ENCODE peak calls at places on chromosomes 2 and 18, in five cellular contexts. J, Q, V, H and Z are unnamed samples.

GRCh38 chr2:1641498-1641897 is 102.8 kb downstream of the PXDN start:
- DNase-seq in J (no peak), Q (no peak), V (no peak), H (peak), Z (peak)

GRCh38 chr2:96526101-96526591 is 10.4 kb upstream of the ARID5A start:
- DNase-seq in J (no peak), Q (no peak), V (no peak), H (no peak), Z (no peak)

GRCh38 chr2:99188357-99188756 is 7.4 kb downstream of the MRPL30 start:
- DNase-seq in J (no peak), Q (no peak), V (no peak), H (no peak), Z (no peak)

GRCh38 chr2:16051046-16051489 is 110.7 kb downstream of the MYCN start:
- DNase-seq in J (no peak), Q (peak), V (no peak), H (no peak), Z (peak)

GRCh38 chr2:99571609-99572344 is 82.0 kb upstream of the REV1 start:
- DNase-seq in J (no peak), Q (peak), V (no peak), H (no peak), Z (no peak)

GRCh38 chr2:168490015-168490874 is 34.2 kb downstream of the CERS6 start:
- DNase-seq in J (peak), Q (peak), V (no peak), H (peak), Z (peak)

GRCh38 chr18:54558609-54559585 is 32.1 kb upstream of the DYNAP start:
- DNase-seq in J (no peak), Q (no peak), V (no peak), H (peak), Z (no peak)

GRCh38 chr2:151638188-151638933 is 95.9 kb downstream of the NEB start:
- DNase-seq in J (no peak), Q (peak), V (no peak), H (peak), Z (peak)

GRCh38 chr2:130810490-130810889 is 26.2 kb upstream of the ARHGEF4 start:
- DNase-seq in J (no peak), Q (no peak), V (no peak), H (no peak), Z (no peak)

GRCh38 chr2:187575081-187576067 is 21.1 kb upstream of the TFPI start:
- DNase-seq in J (no peak), Q (no peak), V (no peak), H (peak), Z (no peak)

GRCh38 chr2:75882530-75882929 is 171.8 kb upstream of the GCFC2 start:
- DNase-seq in J (no peak), Q (no peak), V (no peak), H (no peak), Z (no peak)

GRCh38 chr2:120999374-121000097 is 263.9 kb downstream of the GLI2 start:
- DNase-seq in J (no peak), Q (no peak), V (no peak), H (no peak), Z (no peak)

GRCh38 chr2:108922141-108922915 is 66.7 kb downstream of the EDAR start:
- DNase-seq in J (no peak), Q (peak), V (no peak), H (no peak), Z (no peak)

GRCh38 chr2:209472871-209473270 is 49.0 kb downstream of the MAP2 start:
- DNase-seq in J (no peak), Q (no peak), V (no peak), H (peak), Z (no peak)

GRCh38 chr2:191012845-191013616 is 940 bp downstream of the STAT1 start:
- DNase-seq in J (no peak), Q (no peak), V (no peak), H (no peak), Z (no peak)

GRCh38 chr2:72040629-72041403 is 106.8 kb downstream of the CYP26B1 start:
- DNase-seq in J (no peak), Q (no peak), V (no peak), H (no peak), Z (no peak)

GRCh38 chr2:64939332-64939917 is 49.8 kb upstream of the SLC1A4 start:
- DNase-seq in J (no peak), Q (no peak), V (no peak), H (no peak), Z (no peak)

GRCh38 chr2:160251566-160251965 is 51.5 kb upstream of the ITGB6 start:
- DNase-seq in J (no peak), Q (no peak), V (no peak), H (no peak), Z (no peak)

GRCh38 chr2:112701092-112701491 is 19.7 kb upstream of the NT5DC4 start:
- DNase-seq in J (no peak), Q (no peak), V (no peak), H (no peak), Z (peak)

GRCh38 chr18:79621501-79621900 is 58.1 kb upstream of the CTDP1 start:
- DNase-seq in J (no peak), Q (no peak), V (no peak), H (no peak), Z (no peak)

GRCh38 chr2:40540026-40540425 is 88.1 kb upstream of the SLC8A1 start:
- DNase-seq in J (no peak), Q (no peak), V (no peak), H (no peak), Z (no peak)

GRCh38 chr2:161049571-161049970 is 110.7 kb upstream of the TANK start:
- DNase-seq in J (no peak), Q (no peak), V (no peak), H (no peak), Z (no peak)

GRCh38 chr18:74831571-74832250 is 234.0 kb downstream of the ZNF407 start:
- DNase-seq in J (no peak), Q (no peak), V (no peak), H (no peak), Z (no peak)

GRCh38 chr2:160225722-160226121 is 25.6 kb upstream of the ITGB6 start:
- DNase-seq in J (no peak), Q (no peak), V (no peak), H (no peak), Z (no peak)

GRCh38 chr18:24868760-24869237 is 408.4 kb downstream of the HRH4 start:
- DNase-seq in J (no peak), Q (peak), V (no peak), H (peak), Z (no peak)

GRCh38 chr18:54357082-54357659 is 487 bp downstream of the STARD6 start:
- DNase-seq in J (no peak), Q (no peak), V (no peak), H (peak), Z (peak)